ENCODE peak calls at places on chromosomes 2 and 18, in nine cellular contexts. One of them, this sample, is unnamed.

GRCh38 chr2:65186093-65186868 is 41.4 kb upstream of the ACTR2 start:
- DNase-seq in fibroblast of lung: no peak
- DNase-seq in psoas muscle: no peak
- DNase-seq in H9: no peak
- DNase-seq in choroid plexus epithelial cell: no peak
- DNase-seq in lower lobe of right lung: no peak
- DNase-seq in kidney: no peak
- DNase-seq in foreskin keratinocyte: no peak
- DNase-seq in tibial artery: no peak
- DNase-seq in this sample: no peak

GRCh38 chr18:11518788-11519685 is 90.4 kb upstream of the SLC35G4 start:
- DNase-seq in lower lobe of right lung: no peak
- DNase-seq in kidney: peak; percentile 61
- DNase-seq in tibial artery: no peak
- DNase-seq in choroid plexus epithelial cell: peak; percentile 81
- DNase-seq in fibroblast of lung: peak; percentile 52
- DNase-seq in foreskin keratinocyte: no peak
- DNase-seq in psoas muscle: no peak
- DNase-seq in H9: peak; percentile 86
- DNase-seq in this sample: peak; percentile 88

GRCh38 chr2:227462972-227463931 is 8.7 kb upstream of the AGFG1 start:
- DNase-seq in lower lobe of right lung: no peak
- DNase-seq in fibroblast of lung: no peak
- DNase-seq in kidney: no peak
- DNase-seq in psoas muscle: no peak
- DNase-seq in tibial artery: no peak
- DNase-seq in choroid plexus epithelial cell: no peak
- DNase-seq in H9: no peak
- DNase-seq in foreskin keratinocyte: no peak
- DNase-seq in this sample: peak; percentile 64

GRCh38 chr2:112217854-112218253 is 37.0 kb downstream of the ZC3H8 start:
- DNase-seq in fibroblast of lung: no peak
- DNase-seq in psoas muscle: no peak
- DNase-seq in foreskin keratinocyte: no peak
- DNase-seq in choroid plexus epithelial cell: no peak
- DNase-seq in kidney: no peak
- DNase-seq in lower lobe of right lung: no peak
- DNase-seq in H9: no peak
- DNase-seq in tibial artery: no peak
- DNase-seq in this sample: peak; percentile 7

GRCh38 chr2:119293900-119294299 is 70.3 kb downstream of the STEAP3 start:
- DNase-seq in choroid plexus epithelial cell: no peak
- DNase-seq in foreskin keratinocyte: no peak
- DNase-seq in kidney: no peak
- DNase-seq in H9: no peak
- DNase-seq in tibial artery: no peak
- DNase-seq in fibroblast of lung: no peak
- DNase-seq in lower lobe of right lung: no peak
- DNase-seq in psoas muscle: no peak
- DNase-seq in this sample: no peak

GRCh38 chr18:9719421-9719981 is 11.4 kb downstream of the RAB31 start:
- DNase-seq in H9: no peak
- DNase-seq in tibial artery: peak; percentile 85
- DNase-seq in choroid plexus epithelial cell: peak; percentile 85
- DNase-seq in lower lobe of right lung: no peak
- DNase-seq in kidney: peak; percentile 89
- DNase-seq in fibroblast of lung: peak; percentile 90
- DNase-seq in foreskin keratinocyte: peak; percentile 82
- DNase-seq in psoas muscle: no peak
- DNase-seq in this sample: no peak

GRCh38 chr2:207935121-207935990 is 90.0 kb downstream of the PLEKHM3 start:
- DNase-seq in fibroblast of lung: no peak
- DNase-seq in choroid plexus epithelial cell: no peak
- DNase-seq in foreskin keratinocyte: no peak
- DNase-seq in psoas muscle: no peak
- DNase-seq in H9: no peak
- DNase-seq in lower lobe of right lung: no peak
- DNase-seq in tibial artery: no peak
- DNase-seq in kidney: no peak
- DNase-seq in this sample: no peak

GRCh38 chr18:25230658-25231326 is 121.2 kb downstream of the ZNF521 start:
- DNase-seq in psoas muscle: peak; percentile 76
- DNase-seq in fibroblast of lung: peak; percentile 90
- DNase-seq in lower lobe of right lung: peak; percentile 47
- DNase-seq in tibial artery: peak; percentile 90
- DNase-seq in kidney: peak; percentile 72
- DNase-seq in H9: no peak
- DNase-seq in choroid plexus epithelial cell: peak; percentile 80
- DNase-seq in foreskin keratinocyte: no peak
- DNase-seq in this sample: peak; percentile 47

GRCh38 chr18:55152801-55153200 is 193.5 kb upstream of the CCDC68 start:
- DNase-seq in choroid plexus epithelial cell: peak; percentile 72
- DNase-seq in tibial artery: no peak
- DNase-seq in fibroblast of lung: peak; percentile 78
- DNase-seq in kidney: no peak
- DNase-seq in foreskin keratinocyte: peak; percentile 64
- DNase-seq in H9: no peak
- DNase-seq in psoas muscle: no peak
- DNase-seq in lower lobe of right lung: no peak
- DNase-seq in this sample: no peak

GRCh38 chr2:205033431-205033830 is 488.2 kb downstream of the PARD3B start:
- DNase-seq in choroid plexus epithelial cell: no peak
- DNase-seq in lower lobe of right lung: no peak
- DNase-seq in H9: no peak
- DNase-seq in foreskin keratinocyte: no peak
- DNase-seq in fibroblast of lung: no peak
- DNase-seq in kidney: no peak
- DNase-seq in tibial artery: no peak
- DNase-seq in psoas muscle: no peak
- DNase-seq in this sample: no peak

GRCh38 chr2:46051103-46051502 is 246.1 kb upstream of the EPAS1 start:
- DNase-seq in tibial artery: no peak
- DNase-seq in fibroblast of lung: no peak
- DNase-seq in lower lobe of right lung: no peak
- DNase-seq in foreskin keratinocyte: no peak
- DNase-seq in kidney: no peak
- DNase-seq in choroid plexus epithelial cell: no peak
- DNase-seq in H9: no peak
- DNase-seq in psoas muscle: no peak
- DNase-seq in this sample: no peak

GRCh38 chr18:8811115-8811514 is 105.8 kb downstream of the MTCL1 start:
- DNase-seq in H9: no peak
- DNase-seq in choroid plexus epithelial cell: no peak
- DNase-seq in kidney: no peak
- DNase-seq in fibroblast of lung: no peak
- DNase-seq in lower lobe of right lung: no peak
- DNase-seq in foreskin keratinocyte: peak; percentile 34
- DNase-seq in tibial artery: no peak
- DNase-seq in psoas muscle: no peak
- DNase-seq in this sample: no peak

GRCh38 chr2:142716463-142717242 is 160.8 kb upstream of the KYNU start:
- DNase-seq in tibial artery: no peak
- DNase-seq in kidney: no peak
- DNase-seq in foreskin keratinocyte: no peak
- DNase-seq in H9: peak; percentile 41
- DNase-seq in lower lobe of right lung: no peak
- DNase-seq in choroid plexus epithelial cell: peak; percentile 73
- DNase-seq in psoas muscle: no peak
- DNase-seq in fibroblast of lung: peak; percentile 81
- DNase-seq in this sample: no peak

GRCh38 chr2:12950957-12951656 is 234.4 kb downstream of the TRIB2 start:
- DNase-seq in choroid plexus epithelial cell: peak; percentile 82
- DNase-seq in fibroblast of lung: peak; percentile 80
- DNase-seq in kidney: no peak
- DNase-seq in foreskin keratinocyte: peak; percentile 71
- DNase-seq in H9: no peak
- DNase-seq in tibial artery: no peak
- DNase-seq in psoas muscle: no peak
- DNase-seq in lower lobe of right lung: no peak
- DNase-seq in this sample: no peak

GRCh38 chr2:160411955-160412354 is 81.7 kb downstream of the RBMS1 start:
- DNase-seq in kidney: no peak
- DNase-seq in lower lobe of right lung: no peak
- DNase-seq in fibroblast of lung: no peak
- DNase-seq in H9: no peak
- DNase-seq in choroid plexus epithelial cell: no peak
- DNase-seq in psoas muscle: no peak
- DNase-seq in tibial artery: no peak
- DNase-seq in foreskin keratinocyte: no peak
- DNase-seq in this sample: no peak
- TF ChIP-seq CTCF in kidney: no peak
- TF ChIP-seq CTCF in lower lobe of right lung: no peak
- TF ChIP-seq CTCF in fibroblast of lung: no peak
- TF ChIP-seq CTCF in H9: no peak
- TF ChIP-seq CTCF in choroid plexus epithelial cell: no peak
- TF ChIP-seq CTCF in psoas muscle: no peak
- TF ChIP-seq CTCF in tibial artery: no peak
- TF ChIP-seq CTCF in foreskin keratinocyte: no peak
- TF ChIP-seq CTCF in this sample: no peak

GRCh38 chr2:15939556-15939853 is 845 bp upstream of the MYCN start:
- DNase-seq in psoas muscle: peak; percentile 66
- DNase-seq in lower lobe of right lung: peak; percentile 70
- DNase-seq in H9: peak; percentile 81
- DNase-seq in choroid plexus epithelial cell: no peak
- DNase-seq in tibial artery: peak; percentile 67
- DNase-seq in foreskin keratinocyte: no peak
- DNase-seq in fibroblast of lung: peak; percentile 35
- DNase-seq in kidney: peak; percentile 85
- DNase-seq in this sample: peak; percentile 60
- TF ChIP-seq CTCF in psoas muscle: peak; percentile 80
- TF ChIP-seq CTCF in lower lobe of right lung: no peak
- TF ChIP-seq CTCF in H9: no peak
- TF ChIP-seq CTCF in choroid plexus epithelial cell: peak; percentile 63
- TF ChIP-seq CTCF in tibial artery: no peak
- TF ChIP-seq CTCF in foreskin keratinocyte: no peak
- TF ChIP-seq CTCF in fibroblast of lung: peak; percentile 41
- TF ChIP-seq CTCF in kidney: no peak
- TF ChIP-seq CTCF in this sample: peak; percentile 71

GRCh38 chr2:61396005-61396404 is 74.9 kb downstream of the USP34 start:
- DNase-seq in psoas muscle: no peak
- DNase-seq in tibial artery: no peak
- DNase-seq in H9: no peak
- DNase-seq in fibroblast of lung: no peak
- DNase-seq in kidney: no peak
- DNase-seq in foreskin keratinocyte: no peak
- DNase-seq in lower lobe of right lung: no peak
- DNase-seq in choroid plexus epithelial cell: peak; percentile 9
- DNase-seq in this sample: no peak
- TF ChIP-seq CTCF in psoas muscle: no peak
- TF ChIP-seq CTCF in tibial artery: no peak
- TF ChIP-seq CTCF in H9: peak; percentile 22
- TF ChIP-seq CTCF in fibroblast of lung: no peak
- TF ChIP-seq CTCF in kidney: no peak
- TF ChIP-seq CTCF in foreskin keratinocyte: no peak
- TF ChIP-seq CTCF in lower lobe of right lung: no peak
- TF ChIP-seq CTCF in choroid plexus epithelial cell: no peak
- TF ChIP-seq CTCF in this sample: no peak

GRCh38 chr2:27249891-27250651 is 12.8 kb downstream of the SLC30A3 start:
- DNase-seq in tibial artery: no peak
- DNase-seq in foreskin keratinocyte: no peak
- DNase-seq in fibroblast of lung: peak; percentile 20
- DNase-seq in choroid plexus epithelial cell: peak; percentile 61
- DNase-seq in psoas muscle: peak; percentile 57
- DNase-seq in H9: peak; percentile 87
- DNase-seq in lower lobe of right lung: peak; percentile 68
- DNase-seq in kidney: peak; percentile 74
- DNase-seq in this sample: peak; percentile 69
- TF ChIP-seq CTCF in tibial artery: peak; percentile 24
- TF ChIP-seq CTCF in foreskin keratinocyte: peak; percentile 81
- TF ChIP-seq CTCF in fibroblast of lung: peak; percentile 77
- TF ChIP-seq CTCF in choroid plexus epithelial cell: peak; percentile 86
- TF ChIP-seq CTCF in psoas muscle: peak; percentile 77
- TF ChIP-seq CTCF in H9: peak; percentile 97
- TF ChIP-seq CTCF in lower lobe of right lung: peak; percentile 78
- TF ChIP-seq CTCF in kidney: peak; percentile 53
- TF ChIP-seq CTCF in this sample: peak; percentile 85

GRCh38 chr2:33373986-33374385 is 102.5 kb upstream of the RASGRP3 start:
- DNase-seq in fibroblast of lung: peak; percentile 71
- DNase-seq in tibial artery: no peak
- DNase-seq in psoas muscle: no peak
- DNase-seq in kidney: no peak
- DNase-seq in choroid plexus epithelial cell: peak; percentile 63
- DNase-seq in lower lobe of right lung: no peak
- DNase-seq in H9: no peak
- DNase-seq in foreskin keratinocyte: no peak
- DNase-seq in this sample: no peak

GRCh38 chr2:33371304-33372090 is 105.0 kb upstream of the RASGRP3 start:
- DNase-seq in fibroblast of lung: no peak
- DNase-seq in choroid plexus epithelial cell: no peak
- DNase-seq in lower lobe of right lung: no peak
- DNase-seq in tibial artery: no peak
- DNase-seq in foreskin keratinocyte: no peak
- DNase-seq in psoas muscle: no peak
- DNase-seq in H9: no peak
- DNase-seq in kidney: no peak
- DNase-seq in this sample: no peak

GRCh38 chr2:33375054-33375453 is 101.4 kb upstream of the RASGRP3 start:
- DNase-seq in tibial artery: no peak
- DNase-seq in psoas muscle: no peak
- DNase-seq in kidney: no peak
- DNase-seq in choroid plexus epithelial cell: no peak
- DNase-seq in fibroblast of lung: peak; percentile 71
- DNase-seq in lower lobe of right lung: no peak
- DNase-seq in H9: no peak
- DNase-seq in foreskin keratinocyte: peak; percentile 33
- DNase-seq in this sample: no peak

GRCh38 chr2:33370886-33371285 is 105.6 kb upstream of the RASGRP3 start:
- DNase-seq in lower lobe of right lung: no peak
- DNase-seq in fibroblast of lung: no peak
- DNase-seq in foreskin keratinocyte: no peak
- DNase-seq in kidney: no peak
- DNase-seq in choroid plexus epithelial cell: no peak
- DNase-seq in psoas muscle: no peak
- DNase-seq in H9: no peak
- DNase-seq in tibial artery: no peak
- DNase-seq in this sample: no peak

GRCh38 chr2:33372940-33373553 is 103.4 kb upstream of the RASGRP3 start:
- DNase-seq in tibial artery: no peak
- DNase-seq in H9: no peak
- DNase-seq in psoas muscle: no peak
- DNase-seq in lower lobe of right lung: no peak
- DNase-seq in kidney: no peak
- DNase-seq in fibroblast of lung: peak; percentile 32
- DNase-seq in choroid plexus epithelial cell: peak; percentile 72
- DNase-seq in foreskin keratinocyte: peak; percentile 11
- DNase-seq in this sample: peak; percentile 73
- TF ChIP-seq CTCF in tibial artery: peak; percentile 61
- TF ChIP-seq CTCF in H9: peak; percentile 82
- TF ChIP-seq CTCF in psoas muscle: peak; percentile 74
- TF ChIP-seq CTCF in lower lobe of right lung: peak; percentile 79
- TF ChIP-seq CTCF in kidney: peak; percentile 57
- TF ChIP-seq CTCF in fibroblast of lung: peak; percentile 70
- TF ChIP-seq CTCF in choroid plexus epithelial cell: peak; percentile 67
- TF ChIP-seq CTCF in foreskin keratinocyte: peak; percentile 86
- TF ChIP-seq CTCF in this sample: peak; percentile 71

This sample was measured in GM12865.